ENCODE peak calls at places on chromosome 11, in five cellular contexts. S, Z, X, W and L are unnamed samples.
A peak's percentile ranks its signal among the peaks of the same experiment; 100 is the strongest.

GRCh38 chr11:99327527-99327926 is 306.8 kb downstream of the CNTN5 start:
- DNase-seq in S (no peak), Z (no peak), X (no peak), W (no peak), L (no peak)

GRCh38 chr11:65932558-65932919 is 12.7 kb upstream of the TSGA10IP start:
- DNase-seq in S (no peak), Z (no peak), X (no peak), W (no peak), L (no peak)

GRCh38 chr11:71293961-71294782 is 41.8 kb upstream of the SHANK2 start:
- DNase-seq in S (no peak), Z (no peak), X (no peak), W (no peak), L (no peak)

GRCh38 chr11:102810943-102811528 is 13.1 kb upstream of the MMP1 start:
- DNase-seq in S (no peak), Z (no peak), X (no peak), W (no peak), L (peak; percentile 3)

GRCh38 chr11:65611028-65611757 is 2.8 kb downstream of the MAP3K11 start:
- DNase-seq in S (no peak), Z (no peak), X (no peak), W (peak; percentile 37), L (no peak)

GRCh38 chr11:10327254-10327653 is 22.4 kb downstream of the ADM start:
- DNase-seq in S (no peak), Z (no peak), X (no peak), W (no peak), L (no peak)

GRCh38 chr11:81394324-81394723 is 1339.3 kb downstream of the FAM181B start:
- DNase-seq in S (no peak), Z (no peak), X (no peak), W (no peak), L (no peak)

GRCh38 chr11:111788051-111788450 is 21.9 kb upstream of the PPP2R1B start:
- DNase-seq in S (no peak), Z (no peak), X (no peak), W (peak; percentile 56), L (no peak)

GRCh38 chr11:129639300-129639699 is 176.3 kb upstream of the TMEM45B start:
- DNase-seq in S (peak; percentile 26), Z (peak; percentile 95), X (peak; percentile 81), W (no peak), L (no peak)